ENCODE peak calls at places on chromosome 13, in six cellular contexts. T is K562, R is HCT116, L is H1, N is SK-N-SH, U is GM12878. A is an unnamed sample.
A peak's percentile ranks its signal among the peaks of the same experiment; 100 is the strongest.

GRCh38 chr13:53217221-53217620 is 188.6 kb downstream of the OLFM4 start:
- DNase-seq in T (no peak), R (no peak), L (no peak), N (no peak), U (no peak), A (peak; percentile 39)

GRCh38 chr13:76903544-76904162 is 17.4 kb upstream of the KCTD12 start:
- DNase-seq in T (peak; percentile 66), R (peak; percentile 69), L (peak; percentile 75), N (peak; percentile 73), U (peak; percentile 25), A (peak; percentile 19)

GRCh38 chr13:51913421-51914136 is 51.8 kb downstream of the CCDC70 start:
- DNase-seq in T (no peak), R (no peak), L (no peak), N (peak; percentile 43), U (no peak), A (no peak)

GRCh38 chr13:98466634-98467236 is 110.2 kb downstream of the STK24 start:
- DNase-seq in T (peak; percentile 54), R (no peak), L (peak; percentile 94), N (peak; percentile 68), U (no peak), A (no peak)

GRCh38 chr13:97091202-97091601 is 96.9 kb upstream of the OXGR1 start:
- DNase-seq in T (no peak), R (no peak), L (no peak), N (no peak), U (no peak), A (no peak)

GRCh38 chr13:80338781-80339577 is 1.9 kb downstream of the SPRY2 start:
- DNase-seq in T (peak; percentile 63), R (no peak), L (peak; percentile 66), N (peak; percentile 77), U (no peak), A (no peak)

GRCh38 chr13:111536239-111536638 is 215.8 kb downstream of the TEX29 start:
- DNase-seq in T (no peak), R (no peak), L (no peak), N (no peak), U (no peak), A (no peak)

GRCh38 chr13:51645154-51645650 is 60.9 kb downstream of the WDFY2 start:
- DNase-seq in T (no peak), R (no peak), L (no peak), N (no peak), U (no peak), A (no peak)

GRCh38 chr13:21739771-21740170 is 68.9 kb downstream of the FGF9 start:
- DNase-seq in T (no peak), R (no peak), L (no peak), N (no peak), U (no peak), A (no peak)

GRCh38 chr13:97851269-97851668 is 102.2 kb upstream of the IPO5 start:
- DNase-seq in T (no peak), R (no peak), L (no peak), N (no peak), U (no peak), A (no peak)

GRCh38 chr13:101875717-101876393 is 423.4 kb downstream of the ITGBL1 start:
- DNase-seq in T (no peak), R (no peak), L (no peak), N (no peak), U (no peak), A (no peak)

GRCh38 chr13:25525884-25526283 is 154.1 kb downstream of the ATP8A2 start:
- DNase-seq in T (no peak), R (no peak), L (no peak), N (no peak), U (no peak), A (no peak)

GRCh38 chr13:43963726-43964125 is 84.0 kb downstream of the LACC1 start:
- DNase-seq in T (no peak), R (peak; percentile 8), L (no peak), N (no peak), U (no peak), A (no peak)

GRCh38 chr13:100645382-100645781 is 29.2 kb downstream of the TMTC4 start:
- DNase-seq in T (no peak), R (no peak), L (no peak), N (no peak), U (no peak), A (no peak)

GRCh38 chr13:105213512-105213911 is 1322.0 kb downstream of the EFNB2 start:
- DNase-seq in T (no peak), R (no peak), L (no peak), N (no peak), U (no peak), A (no peak)

GRCh38 chr13:102555914-102556553 is 40.8 kb upstream of the TPP2 start:
- DNase-seq in T (peak; percentile 32), R (peak; percentile 21), L (no peak), N (peak; percentile 47), U (no peak), A (peak; percentile 8)

GRCh38 chr13:41833201-41833600 is 127.7 kb downstream of the VWA8 start:
- DNase-seq in T (no peak), R (no peak), L (no peak), N (no peak), U (no peak), A (no peak)

GRCh38 chr13:41823486-41823885 is 137.4 kb downstream of the VWA8 start:
- DNase-seq in T (no peak), R (no peak), L (no peak), N (no peak), U (no peak), A (no peak)

GRCh38 chr13:41825691-41826090 is 135.2 kb downstream of the VWA8 start:
- DNase-seq in T (no peak), R (no peak), L (no peak), N (no peak), U (no peak), A (no peak)

GRCh38 chr13:41822560-41822959 is 138.3 kb downstream of the VWA8 start:
- DNase-seq in T (no peak), R (no peak), L (no peak), N (no peak), U (no peak), A (no peak)

DNA sequence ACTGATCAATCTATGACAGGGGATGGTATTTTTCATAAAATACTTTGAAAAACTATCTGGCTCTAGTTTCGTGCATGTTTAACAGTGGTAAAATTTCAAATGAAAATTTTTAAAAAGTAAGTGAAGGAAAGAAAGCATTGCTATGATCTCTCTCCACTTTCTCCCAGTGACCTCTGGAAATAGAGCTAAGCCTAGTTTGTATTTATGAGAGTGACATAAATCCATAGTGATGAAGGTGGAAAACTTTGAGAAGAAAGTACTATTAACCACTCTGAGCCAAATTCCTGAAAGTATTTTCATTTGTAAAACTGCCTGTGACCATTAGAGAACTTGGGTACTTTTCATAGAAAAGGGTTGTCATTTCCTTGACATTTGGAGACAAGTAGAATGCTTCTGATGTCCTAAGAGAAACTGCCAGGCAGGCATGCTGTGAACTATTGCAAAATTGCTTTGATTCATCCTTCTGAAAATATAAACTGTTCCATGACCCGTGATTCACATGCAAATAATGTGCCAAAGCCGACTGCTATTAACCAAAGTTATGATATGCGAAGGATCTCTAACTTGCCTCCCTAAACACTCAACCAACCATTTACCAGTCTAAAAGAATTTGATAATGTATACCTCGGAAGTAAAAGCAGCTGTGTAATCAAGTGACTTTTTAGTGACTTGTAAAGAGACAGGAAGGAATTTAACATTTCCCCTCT is 133.2 kb downstream of the VWA8 start:
- DNase-seq in T (no peak), R (peak; percentile 39), L (no peak), N (no peak), U (no peak), A (no peak)
- TF ChIP-seq JUND in T (no peak), R (peak; percentile 50), L (no peak), N (peak; percentile 83), U (no peak), A (no peak)

DNA sequence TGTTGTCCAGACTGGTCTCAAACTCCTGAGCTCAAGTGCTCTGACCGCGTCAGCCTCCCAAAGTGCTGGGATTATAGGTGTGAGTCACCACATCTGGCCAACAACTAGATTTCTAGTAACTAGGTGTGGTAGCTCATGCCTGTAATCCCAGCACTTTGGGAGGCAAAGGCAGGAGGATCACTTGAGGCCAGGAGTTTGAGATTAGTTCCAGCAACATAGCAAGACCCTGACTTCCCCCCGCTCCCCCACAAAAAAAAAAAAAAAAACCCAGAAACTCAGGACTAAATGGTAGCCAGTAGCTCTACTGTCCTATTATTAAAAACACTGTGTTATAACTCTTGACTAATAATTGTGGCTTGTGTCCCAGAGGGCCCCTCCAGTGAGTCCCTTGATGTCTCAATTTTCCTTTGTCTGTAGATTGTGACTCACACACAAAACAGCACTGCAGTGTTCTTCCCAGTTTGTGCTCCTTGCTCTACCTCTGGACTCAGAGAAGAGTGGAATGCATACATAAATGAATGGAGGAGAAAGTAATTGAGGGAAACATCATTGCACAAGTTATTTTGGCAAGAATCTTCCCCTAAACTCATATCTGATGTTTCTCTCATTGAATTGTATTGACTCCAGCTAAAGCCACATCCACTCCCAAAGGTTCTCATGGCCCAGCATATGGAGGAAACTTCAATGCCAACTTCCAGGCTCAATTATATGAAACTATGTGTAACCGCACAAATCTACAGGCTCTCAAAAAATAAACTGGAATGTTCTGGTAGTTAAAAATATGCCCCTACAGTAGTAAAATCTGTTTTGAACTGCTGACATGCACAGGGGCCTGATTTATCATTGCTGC is 8.8 kb downstream of the TPT1 start:
- DNase-seq in T (peak; percentile 60), R (peak; percentile 85), L (no peak), N (no peak), U (no peak), A (no peak)
- TF ChIP-seq JUND in T (peak; percentile 28), R (no peak), L (no peak), N (peak; percentile 62), U (no peak), A (no peak)

DNA sequence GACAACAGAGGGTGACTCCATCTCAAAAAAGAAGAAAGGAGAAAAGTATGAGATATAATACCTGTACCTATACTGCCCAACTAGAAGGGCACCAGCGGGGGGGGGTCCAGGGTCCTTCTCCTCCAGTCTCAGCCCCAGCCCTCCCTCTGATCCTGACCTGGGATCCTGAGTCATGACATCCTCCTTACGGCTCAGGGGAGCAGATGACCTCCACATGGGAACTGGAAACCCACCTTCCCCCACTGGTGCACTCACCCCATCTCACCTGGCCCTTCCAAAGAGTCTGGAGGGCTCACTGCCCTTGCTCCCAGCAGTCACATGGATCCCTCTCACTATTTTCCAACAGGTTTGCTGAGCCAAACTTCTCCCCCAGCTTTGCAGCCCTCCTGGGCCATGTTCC is 24.2 kb downstream of the TUBA3C start:
- DNase-seq in T (no peak), R (no peak), L (no peak), N (no peak), U (no peak), A (no peak)
- TF ChIP-seq JUND in T (no peak), R (no peak), L (no peak), N (no peak), U (no peak), A (no peak)

DNA sequence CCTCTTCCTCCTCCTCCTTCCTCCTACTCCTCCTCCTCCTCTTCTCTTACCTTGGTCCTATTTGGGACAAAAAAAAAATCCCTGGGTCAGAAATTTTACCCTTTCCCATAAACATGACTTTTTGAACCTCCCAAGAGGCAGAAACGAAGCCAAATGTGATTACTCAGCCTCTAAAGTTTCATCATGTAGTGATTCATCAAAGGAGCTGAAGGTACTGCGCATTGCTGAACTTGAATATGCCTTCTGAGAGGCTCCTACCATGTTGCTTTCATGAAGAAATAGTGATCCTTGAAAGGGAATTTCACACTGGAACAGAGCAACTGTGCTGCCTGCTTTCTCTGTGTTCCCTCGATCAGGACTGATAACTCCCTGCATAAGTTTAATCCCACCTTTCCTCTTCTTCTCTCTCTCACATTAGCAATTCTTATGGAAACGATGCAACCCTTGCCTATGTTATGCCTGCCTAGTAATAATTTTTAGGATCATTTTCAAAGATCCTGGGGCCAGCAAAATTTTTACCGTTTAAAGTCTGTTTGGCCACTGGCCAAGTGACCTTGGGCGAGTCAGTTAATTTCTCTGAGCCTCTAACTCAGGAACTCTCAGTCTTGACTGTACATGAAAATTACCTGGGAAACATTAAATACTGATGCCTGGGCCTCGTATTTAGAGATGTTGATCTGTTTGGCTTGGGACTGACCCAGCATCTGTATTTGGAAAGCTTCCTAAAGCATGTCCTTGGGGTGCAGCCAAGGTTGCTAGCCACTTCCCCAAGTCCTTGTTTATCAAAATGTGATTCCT is 149.5 kb downstream of the DCT start:
- DNase-seq in T (no peak), R (no peak), L (no peak), N (no peak), U (no peak), A (no peak)
- TF ChIP-seq JUND in T (no peak), R (no peak), L (no peak), N (peak; percentile 90), U (no peak), A (no peak)